ENCODE peak calls at places on chromosomes 2 and 18, in six cellular contexts. W is adrenal gland, Z is HCT116, G is heart left ventricle, P is sigmoid colon, Y is right lobe of liver. K is an unnamed sample.

GRCh38 chr2:236309669-236310029 is 45.4 kb upstream of the ASB18 start:
- DNase-seq in W (no peak), G (no peak), Z (no peak), Y (no peak), P (no peak), K (no peak)

GRCh38 chr2:80489718-80490117 is 185.2 kb upstream of the LRRTM1 start:
- DNase-seq in Y (no peak), Z (no peak), W (no peak), G (no peak), P (no peak), K (no peak)

GRCh38 chr2:80378-80777 is 34.1 kb upstream of the FAM110C start:
- DNase-seq in Z (no peak), Y (no peak), W (no peak), P (no peak), G (no peak), K (no peak)

GRCh38 chr2:181311841-181312240 is 145.3 kb upstream of the ITGA4 start:
- DNase-seq in G (no peak), Z (no peak), Y (no peak), P (no peak), W (no peak), K (no peak)

GRCh38 chr2:86337235-86338099 is at the start of gene REEP1:
- DNase-seq in P (peak; percentile 72), Z (no peak), Y (no peak), G (peak; percentile 71), W (peak; percentile 23), K (peak; percentile 61)

GRCh38 chr2:233012301-233012971 is 620 bp downstream of the NGEF start:
- DNase-seq in W (peak; percentile 7), Z (no peak), P (no peak), Y (peak; percentile 77), G (no peak), K (peak; percentile 65)

GRCh38 chr2:95138702-95139101 is 17.1 kb upstream of the MRPS5 start:
- DNase-seq in Z (no peak), W (no peak), G (no peak), Y (no peak), P (no peak), K (no peak)

GRCh38 chr2:84495539-84496146 is 20.7 kb upstream of the DNAH6 start:
- DNase-seq in Z (peak; percentile 70), Y (no peak), G (no peak), W (peak; percentile 33), P (no peak), K (no peak)

GRCh38 chr18:33666915-33667314 is 88.9 kb downstream of the ASXL3 start:
- DNase-seq in Y (no peak), Z (no peak), W (no peak), P (no peak), G (no peak), K (no peak)

GRCh38 chr2:181788883-181789555 is 102.5 kb upstream of the ITPRID2 start:
- DNase-seq in W (no peak), Z (no peak), P (no peak), G (no peak), Y (no peak), K (no peak)

GRCh38 chr18:73461038-73461779 is 593.4 kb upstream of the NETO1 start:
- DNase-seq in W (no peak), P (no peak), Z (no peak), G (no peak), Y (no peak), K (no peak)

GRCh38 chr18:29361843-29362242 is 1184.9 kb upstream of the CDH2 start:
- DNase-seq in P (no peak), Y (peak; percentile 15), Z (no peak), W (no peak), G (no peak), K (no peak)

GRCh38 chr2:148802448-148803220 is 72.4 kb upstream of the KIF5C start:
- DNase-seq in Y (no peak), G (no peak), P (no peak), W (no peak), Z (no peak), K (no peak)

GRCh38 chr2:157866202-157866601 is 9.9 kb downstream of the ACVR1 start:
- DNase-seq in G (no peak), Z (no peak), P (no peak), W (peak; percentile 9), Y (no peak), K (no peak)

GRCh38 chr2:174597347-174598047 is at the start of gene WIPF1:
- DNase-seq in P (no peak), Z (no peak), Y (no peak), G (no peak), W (peak; percentile 64), K (no peak)

GRCh38 chr2:154259030-154259429 is 387.3 kb downstream of the GALNT13 start:
- DNase-seq in Y (no peak), Z (no peak), W (no peak), G (no peak), P (no peak), K (no peak)

GRCh38 chr2:168047291-168047690 is 200.1 kb downstream of the STK39 start:
- DNase-seq in P (no peak), Y (no peak), W (no peak), Z (no peak), G (no peak), K (no peak)

GRCh38 chr2:68371581-68371980 is 6.5 kb downstream of the PLEK start:
- DNase-seq in Y (no peak), P (no peak), G (no peak), Z (no peak), W (no peak), K (no peak)

GRCh38 chr2:36376992-36377738 is 21.6 kb downstream of the CRIM1 start:
- DNase-seq in Z (no peak), P (no peak), G (peak; percentile 42), Y (no peak), W (no peak), K (no peak)

GRCh38 chr2:62685986-62686625 is 19.4 kb upstream of the EHBP1 start:
- DNase-seq in Y (no peak), Z (no peak), W (no peak), G (no peak), P (no peak), K (no peak)

GRCh38 chr2:1864301-1864980 is 120.1 kb upstream of the PXDN start:
- DNase-seq in P (no peak), W (no peak), Z (no peak), Y (no peak), G (no peak), K (no peak)

GRCh38 chr2:12774381-12774780 is 57.6 kb downstream of the TRIB2 start:
- DNase-seq in Z (no peak), W (no peak), P (no peak), G (no peak), Y (no peak), K (no peak)

GRCh38 chr2:157900684-157901083 is 24.6 kb upstream of the ACVR1 start:
- DNase-seq in W (no peak), P (no peak), Z (no peak), Y (no peak), G (no peak), K (no peak)

GRCh38 chr18:9419956-9420631 is 55.2 kb upstream of the RALBP1 start:
- DNase-seq in Z (no peak), P (peak; percentile 20), Y (no peak), G (no peak), W (no peak), K (no peak)

GRCh38 chr2:55843096-55843991 is 80.2 kb downstream of the EFEMP1 start:
- DNase-seq in Z (no peak), P (no peak), G (no peak), W (no peak), Y (no peak), K (no peak)

GRCh38 chr2:180761224-180761623 is 219.2 kb upstream of the UBE2E3 start:
- DNase-seq in W (peak; percentile 15), G (no peak), P (no peak), Y (no peak), Z (peak; percentile 21), K (no peak)

GRCh38 chr2:145715601-145716000 is 1195.7 kb upstream of the ZEB2 start:
- DNase-seq in Z (no peak), G (no peak), W (no peak), P (no peak), Y (no peak), K (no peak)

GRCh38 chr2:241671457-241672240 is 15.0 kb downstream of the DTYMK start:
- DNase-seq in Y (no peak), W (no peak), P (no peak), Z (no peak), G (no peak), K (no peak)

GRCh38 chr2:72572501-72572900 is 253.3 kb downstream of the EXOC6B start:
- DNase-seq in Z (no peak), Y (no peak), G (no peak), W (peak; percentile 41), P (no peak), K (no peak)

GRCh38 chr2:109223490-109223889 is 94.5 kb downstream of the SH3RF3 start:
- DNase-seq in Y (no peak), P (no peak), W (no peak), G (no peak), Z (no peak), K (peak; percentile 91)

GRCh38 chr2:45821558-45822271 is 170.2 kb downstream of the PRKCE start:
- DNase-seq in G (peak; percentile 80), P (peak; percentile 88), Z (peak; percentile 23), W (peak; percentile 79), Y (peak; percentile 69), K (no peak)

GRCh38 chr2:20074001-20074648 is 22.7 kb upstream of the LAPTM4A start:
- DNase-seq in Y (no peak), G (peak; percentile 78), Z (no peak), P (no peak), W (peak; percentile 87), K (peak; percentile 14)

GRCh38 chr18:45628979-45629958 is 14.0 kb downstream of the SLC14A2 start:
- DNase-seq in W (no peak), Z (no peak), P (no peak), Y (no peak), G (no peak), K (no peak)

GRCh38 chr18:7524786-7525185 is 42.3 kb upstream of the PTPRM start:
- DNase-seq in Z (no peak), P (no peak), G (no peak), W (peak; percentile 42), Y (no peak), K (no peak)

GRCh38 chr2:105755895-105756294 is 11.2 kb downstream of the NCK2 start:
- DNase-seq in Y (no peak), G (no peak), W (no peak), P (no peak), Z (no peak), K (no peak)

GRCh38 chr2:26503238-26503880 is 25.4 kb upstream of the OTOF start:
- DNase-seq in P (peak; percentile 79), G (peak; percentile 75), Y (peak; percentile 67), Z (peak; percentile 73), W (peak; percentile 85), K (no peak)
- TF ChIP-seq POLR2A in P (no peak), G (no peak), Y (no peak), Z (no peak), W (no peak), K (no peak)

GRCh38 chr2:159147687-159148086 is 138.8 kb downstream of the WDSUB1 start:
- DNase-seq in P (no peak), Y (no peak), G (no peak), Z (no peak), W (no peak), K (no peak)
- H3K4me1 ChIP-seq in P (peaks cover 26% of the 10 kb centered on the region), Y (peaks cover 2% of the 10 kb centered on the region), G (peaks cover 29% of the 10 kb centered on the region), Z (peaks cover 36% of the 10 kb centered on the region), W (peaks cover 11% of the 10 kb centered on the region), K (peaks cover 23% of the 10 kb centered on the region)

GRCh38 chr18:50194623-50195532 is at the start of gene MYO5B:
- DNase-seq in Y (peak; percentile 93), W (peak; percentile 55), P (no peak), Z (peak; percentile 42), G (no peak), K (no peak)
- H3K4me3 ChIP-seq in Y (peak within 1 kb of the TSS; percentile 92), W (peak within 1 kb of the TSS; percentile 34), P (peak within 1 kb of the TSS; percentile 59), Z (peak within 1 kb of the TSS; percentile 71), G (peak within 1 kb of the TSS; percentile 60), K (peak within 1 kb of the TSS; percentile 72)

GRCh38 chr2:144515694-144516416 is 4.1 kb downstream of the ZEB2 start:
- DNase-seq in P (no peak), W (peak; percentile 56), Z (no peak), G (peak; percentile 56), Y (peak; percentile 63), K (no peak)
- TF ChIP-seq POLR2A in P (no peak), W (peak; percentile 15), Z (no peak), G (no peak), Y (no peak), K (no peak)

K was measured in vagina.